ENCODE peak calls at places on chromosomes 1 and 21, in ten cellular contexts. I, P, H, S, V, Q, U, T, C and Y are unnamed samples.

GRCh38 chr1:59520759-59521442 is 224.0 kb downstream of the FGGY start:
- DNase-seq in I (no peak), P (no peak), H (peak), S (no peak), V (no peak), Q (no peak), U (no peak), T (no peak), C (no peak), Y (peak)

GRCh38 chr21:43667191-43667904 is 8.0 kb downstream of the RRP1B start:
- DNase-seq in I (no peak), P (no peak), H (peak), S (peak), V (no peak), Q (no peak), U (peak), T (no peak), C (no peak), Y (peak)

GRCh38 chr1:15848143-15848928 is 829 bp downstream of the SPEN start:
- DNase-seq in I (peak), P (peak), H (peak), S (no peak), V (no peak), Q (peak), U (peak), T (peak), C (no peak), Y (peak)

GRCh38 chr1:22643381-22643780 is at the start of gene C1QC:
- DNase-seq in I (peak), P (no peak), H (no peak), S (no peak), V (no peak), Q (no peak), U (no peak), T (no peak), C (no peak), Y (no peak)

GRCh38 chr1:229094476-229095311 is 176.2 kb upstream of the RAB4A start:
- DNase-seq in I (no peak), P (no peak), H (no peak), S (no peak), V (no peak), Q (no peak), U (no peak), T (no peak), C (no peak), Y (peak)

GRCh38 chr1:109584766-109585165 is 34.6 kb downstream of the GNAT2 start:
- DNase-seq in I (no peak), P (no peak), H (no peak), S (no peak), V (no peak), Q (no peak), U (no peak), T (no peak), C (no peak), Y (no peak)

GRCh38 chr1:26575350-26575747 is 45.8 kb downstream of the RPS6KA1 start:
- DNase-seq in I (no peak), P (no peak), H (no peak), S (no peak), V (no peak), Q (no peak), U (no peak), T (no peak), C (no peak), Y (no peak)

GRCh38 chr1:234218078-234218477 is 155.2 kb upstream of the COA6 start:
- DNase-seq in I (no peak), P (no peak), H (no peak), S (no peak), V (no peak), Q (no peak), U (peak), T (no peak), C (no peak), Y (no peak)

GRCh38 chr1:20732071-20732587 is 374 bp downstream of the SH2D5 start:
- DNase-seq in I (no peak), P (peak), H (peak), S (no peak), V (peak), Q (peak), U (peak), T (peak), C (peak), Y (peak)

GRCh38 chr1:179087665-179088064 is 5.8 kb downstream of the TOR3A start:
- DNase-seq in I (no peak), P (no peak), H (peak), S (no peak), V (no peak), Q (no peak), U (no peak), T (no peak), C (no peak), Y (no peak)

GRCh38 chr1:157189986-157190982 is 52.1 kb upstream of the ETV3 start:
- DNase-seq in I (no peak), P (no peak), H (no peak), S (no peak), V (no peak), Q (no peak), U (peak), T (no peak), C (no peak), Y (no peak)

GRCh38 chr21:42632771-42633690 is 20.4 kb upstream of the PDE9A start:
- DNase-seq in I (peak), P (no peak), H (no peak), S (no peak), V (no peak), Q (no peak), U (no peak), T (no peak), C (no peak), Y (no peak)

GRCh38 chr1:109253803-109254620 is 4.7 kb downstream of the CELSR2 start:
- DNase-seq in I (no peak), P (no peak), H (no peak), S (no peak), V (no peak), Q (no peak), U (no peak), T (no peak), C (no peak), Y (no peak)

GRCh38 chr1:21573971-21574458 is 64.8 kb downstream of the ALPL start:
- DNase-seq in I (peak), P (no peak), H (peak), S (no peak), V (no peak), Q (peak), U (peak), T (peak), C (peak), Y (peak)

GRCh38 chr1:28039341-28039740 is 49.1 kb downstream of the EYA3 start:
- DNase-seq in I (no peak), P (no peak), H (no peak), S (no peak), V (no peak), Q (no peak), U (no peak), T (no peak), C (no peak), Y (peak)

GRCh38 chr1:227466039-227466645 is 97.2 kb upstream of the ZNF678 start:
- DNase-seq in I (no peak), P (no peak), H (no peak), S (no peak), V (no peak), Q (no peak), U (no peak), T (no peak), C (no peak), Y (no peak)

GRCh38 chr1:14538335-14538734 is 60.1 kb upstream of the KAZN start:
- DNase-seq in I (no peak), P (no peak), H (no peak), S (no peak), V (no peak), Q (no peak), U (no peak), T (no peak), C (no peak), Y (no peak)

GRCh38 chr21:33688343-33688742 is 46.0 kb downstream of the ITSN1 start:
- DNase-seq in I (no peak), P (no peak), H (no peak), S (no peak), V (no peak), Q (no peak), U (no peak), T (no peak), C (no peak), Y (no peak)

GRCh38 chr1:87513971-87514660 is 185.4 kb downstream of the LMO4 start:
- DNase-seq in I (no peak), P (no peak), H (no peak), S (no peak), V (no peak), Q (no peak), U (peak), T (no peak), C (no peak), Y (peak)

GRCh38 chr1:147084273-147085096 is 87.8 kb downstream of the PRKAB2 start:
- DNase-seq in I (peak), P (peak), H (peak), S (peak), V (peak), Q (peak), U (peak), T (peak), C (peak), Y (peak)

GRCh38 chr1:179775009-179775408 is 31.9 kb downstream of the FAM163A start:
- DNase-seq in I (no peak), P (no peak), H (no peak), S (no peak), V (no peak), Q (no peak), U (no peak), T (no peak), C (peak), Y (no peak)

GRCh38 chr21:35720065-35720810 is 340.1 kb downstream of the SETD4 start:
- DNase-seq in I (no peak), P (no peak), H (no peak), S (no peak), V (no peak), Q (no peak), U (no peak), T (no peak), C (no peak), Y (no peak)

GRCh38 chr21:17818158-17819113 is 720 bp downstream of the C21orf91 start:
- DNase-seq in I (peak), P (peak), H (peak), S (no peak), V (no peak), Q (peak), U (peak), T (peak), C (peak), Y (peak)

GRCh38 chr1:60573726-60574409 is 500.3 kb upstream of the C1orf87 start:
- DNase-seq in I (no peak), P (no peak), H (peak), S (peak), V (no peak), Q (no peak), U (peak), T (no peak), C (no peak), Y (no peak)

GRCh38 chr1:91075233-91076135 is 53.6 kb upstream of the ZNF644 start:
- DNase-seq in I (no peak), P (no peak), H (no peak), S (no peak), V (no peak), Q (no peak), U (no peak), T (no peak), C (no peak), Y (no peak)

GRCh38 chr1:214899908-214900470 is 182.5 kb upstream of the KCNK2 start:
- DNase-seq in I (no peak), P (no peak), H (peak), S (no peak), V (no peak), Q (no peak), U (no peak), T (no peak), C (no peak), Y (peak)

GRCh38 chr1:240099329-240099728 is 7.6 kb downstream of the FMN2 start:
- DNase-seq in I (no peak), P (no peak), H (no peak), S (no peak), V (no peak), Q (no peak), U (no peak), T (no peak), C (no peak), Y (no peak)

GRCh38 chr1:183883629-183884028 is 78.7 kb downstream of the RGL1 start:
- DNase-seq in I (no peak), P (no peak), H (no peak), S (no peak), V (no peak), Q (no peak), U (no peak), T (no peak), C (no peak), Y (no peak)

GRCh38 chr21:16117851-16118592 is 388.2 kb downstream of the USP25 start:
- DNase-seq in I (no peak), P (no peak), H (peak), S (peak), V (no peak), Q (no peak), U (peak), T (no peak), C (no peak), Y (peak)

GRCh38 chr1:157091668-157092273 is 7.8 kb downstream of the ETV3L start:
- DNase-seq in I (no peak), P (no peak), H (no peak), S (no peak), V (no peak), Q (no peak), U (no peak), T (no peak), C (no peak), Y (no peak)

GRCh38 chr1:53129891-53130597 is 12.4 kb downstream of the SLC1A7 start:
- DNase-seq in I (no peak), P (no peak), H (no peak), S (no peak), V (no peak), Q (no peak), U (no peak), T (no peak), C (no peak), Y (no peak)

GRCh38 chr1:84146375-84147032 is 2.4 kb downstream of the PRKACB start:
- DNase-seq in I (no peak), P (no peak), H (peak), S (no peak), V (no peak), Q (no peak), U (peak), T (no peak), C (no peak), Y (peak)

GRCh38 chr1:85553416-85553815 is 27.1 kb upstream of the CCN1 start:
- DNase-seq in I (no peak), P (no peak), H (no peak), S (no peak), V (no peak), Q (no peak), U (no peak), T (no peak), C (no peak), Y (peak)

GRCh38 chr1:18734001-18734400 is 103.4 kb downstream of the PAX7 start:
- DNase-seq in I (no peak), P (no peak), H (no peak), S (no peak), V (no peak), Q (no peak), U (no peak), T (no peak), C (no peak), Y (no peak)

GRCh38 chr1:160354388-160354985 is 11.3 kb downstream of the NCSTN start:
- DNase-seq in I (no peak), P (peak), H (peak), S (no peak), V (no peak), Q (peak), U (peak), T (no peak), C (no peak), Y (peak)

GRCh38 chr21:31554511-31555022 is 104.9 kb upstream of the SOD1 start:
- DNase-seq in I (no peak), P (no peak), H (peak), S (no peak), V (no peak), Q (peak), U (peak), T (peak), C (no peak), Y (peak)

GRCh38 chr1:214184992-214185391 is 96.0 kb upstream of the SMYD2 start:
- DNase-seq in I (no peak), P (no peak), H (no peak), S (no peak), V (no peak), Q (no peak), U (no peak), T (no peak), C (no peak), Y (no peak)

GRCh38 chr1:198907423-198907746 is 268.5 kb downstream of the PTPRC start:
- DNase-seq in I (no peak), P (no peak), H (no peak), S (no peak), V (no peak), Q (no peak), U (no peak), T (no peak), C (no peak), Y (no peak)

GRCh38 chr1:43221256-43221778 is 48.5 kb upstream of the TMEM125 start:
- DNase-seq in I (no peak), P (no peak), H (no peak), S (no peak), V (no peak), Q (no peak), U (no peak), T (no peak), C (no peak), Y (no peak)